ENCODE peak calls at places on chromosomes 3 and 15, in eight cellular contexts. One of them, this sample, is unnamed.
A peak's percentile ranks its signal among the peaks of the same experiment; 100 is the strongest.

GRCh38 chr3:8318002-8318649 is 183.5 kb upstream of the LMCD1 start:
- DNase-seq in choroid plexus epithelial cell: peak; percentile 19
- DNase-seq in NCI-H524 treated with DMSO at 0.1 percent for 48 hours: no peak
- DNase-seq in skeletal muscle cell: peak; percentile 30
- DNase-seq in fibroblast of the conjunctiva: peak; percentile 9
- DNase-seq in activated T-cell treated with anti-CD3 and anti-CD28 coated beads for 24 hours: no peak
- DNase-seq in GM13977: no peak
- DNase-seq in HCT116: no peak
- DNase-seq in this sample: no peak

GRCh38 chr3:46193436-46193835 is 14.7 kb downstream of the CCR1 start:
- DNase-seq in fibroblast of the conjunctiva: no peak
- DNase-seq in HCT116: no peak
- DNase-seq in NCI-H524 treated with DMSO at 0.1 percent for 48 hours: no peak
- DNase-seq in choroid plexus epithelial cell: peak; percentile 33
- DNase-seq in skeletal muscle cell: no peak
- DNase-seq in activated T-cell treated with anti-CD3 and anti-CD28 coated beads for 24 hours: no peak
- DNase-seq in GM13977: no peak
- DNase-seq in this sample: peak; percentile 45

GRCh38 chr15:45140851-45141250 is 11.1 kb downstream of the DUOX1 start:
- DNase-seq in HCT116: no peak
- DNase-seq in GM13977: no peak
- DNase-seq in choroid plexus epithelial cell: no peak
- DNase-seq in skeletal muscle cell: no peak
- DNase-seq in NCI-H524 treated with DMSO at 0.1 percent for 48 hours: no peak
- DNase-seq in activated T-cell treated with anti-CD3 and anti-CD28 coated beads for 24 hours: no peak
- DNase-seq in fibroblast of the conjunctiva: no peak
- DNase-seq in this sample: no peak

GRCh38 chr15:33963831-33964664 is 4.2 kb upstream of the CHRM5 start:
- DNase-seq in activated T-cell treated with anti-CD3 and anti-CD28 coated beads for 24 hours: no peak
- DNase-seq in HCT116: peak; percentile 12
- DNase-seq in NCI-H524 treated with DMSO at 0.1 percent for 48 hours: peak; percentile 4
- DNase-seq in skeletal muscle cell: no peak
- DNase-seq in choroid plexus epithelial cell: peak; percentile 69
- DNase-seq in GM13977: peak; percentile 28
- DNase-seq in fibroblast of the conjunctiva: peak; percentile 10
- DNase-seq in this sample: no peak

GRCh38 chr3:128416578-128417150 is 50.0 kb downstream of the DNAJB8 start:
- DNase-seq in fibroblast of the conjunctiva: peak; percentile 14
- DNase-seq in skeletal muscle cell: peak; percentile 27
- DNase-seq in activated T-cell treated with anti-CD3 and anti-CD28 coated beads for 24 hours: no peak
- DNase-seq in choroid plexus epithelial cell: peak; percentile 92
- DNase-seq in GM13977: no peak
- DNase-seq in HCT116: peak; percentile 92
- DNase-seq in NCI-H524 treated with DMSO at 0.1 percent for 48 hours: no peak
- DNase-seq in this sample: peak; percentile 77

GRCh38 chr3:132803889-132804288 is 81.7 kb upstream of the NPHP3 start:
- DNase-seq in activated T-cell treated with anti-CD3 and anti-CD28 coated beads for 24 hours: no peak
- DNase-seq in NCI-H524 treated with DMSO at 0.1 percent for 48 hours: no peak
- DNase-seq in GM13977: no peak
- DNase-seq in HCT116: no peak
- DNase-seq in fibroblast of the conjunctiva: no peak
- DNase-seq in skeletal muscle cell: no peak
- DNase-seq in choroid plexus epithelial cell: no peak
- DNase-seq in this sample: no peak

GRCh38 chr15:50828610-50829206 is 63.2 kb upstream of the SPPL2A start:
- DNase-seq in fibroblast of the conjunctiva: peak; percentile 51
- DNase-seq in GM13977: no peak
- DNase-seq in choroid plexus epithelial cell: peak; percentile 93
- DNase-seq in activated T-cell treated with anti-CD3 and anti-CD28 coated beads for 24 hours: no peak
- DNase-seq in HCT116: peak; percentile 27
- DNase-seq in NCI-H524 treated with DMSO at 0.1 percent for 48 hours: no peak
- DNase-seq in skeletal muscle cell: peak; percentile 84
- DNase-seq in this sample: no peak

GRCh38 chr3:16402451-16402850 is 111.0 kb downstream of the RFTN1 start:
- DNase-seq in skeletal muscle cell: no peak
- DNase-seq in choroid plexus epithelial cell: peak; percentile 63
- DNase-seq in GM13977: no peak
- DNase-seq in NCI-H524 treated with DMSO at 0.1 percent for 48 hours: peak; percentile 9
- DNase-seq in fibroblast of the conjunctiva: peak; percentile 40
- DNase-seq in HCT116: no peak
- DNase-seq in activated T-cell treated with anti-CD3 and anti-CD28 coated beads for 24 hours: no peak
- DNase-seq in this sample: no peak

GRCh38 chr15:92600902-92601301 is 54.7 kb downstream of the FAM174B start:
- DNase-seq in NCI-H524 treated with DMSO at 0.1 percent for 48 hours: no peak
- DNase-seq in activated T-cell treated with anti-CD3 and anti-CD28 coated beads for 24 hours: no peak
- DNase-seq in HCT116: no peak
- DNase-seq in GM13977: no peak
- DNase-seq in fibroblast of the conjunctiva: no peak
- DNase-seq in skeletal muscle cell: no peak
- DNase-seq in choroid plexus epithelial cell: no peak
- DNase-seq in this sample: no peak

GRCh38 chr3:151282921-151283320 is 4.6 kb upstream of the P2RY14 start:
- DNase-seq in GM13977: peak; percentile 51
- DNase-seq in choroid plexus epithelial cell: peak; percentile 84
- DNase-seq in skeletal muscle cell: peak; percentile 30
- DNase-seq in fibroblast of the conjunctiva: peak; percentile 48
- DNase-seq in NCI-H524 treated with DMSO at 0.1 percent for 48 hours: peak; percentile 41
- DNase-seq in HCT116: peak; percentile 51
- DNase-seq in activated T-cell treated with anti-CD3 and anti-CD28 coated beads for 24 hours: no peak
- DNase-seq in this sample: peak; percentile 27

GRCh38 chr3:4001976-4002375 is 202.7 kb downstream of the LRRN1 start:
- DNase-seq in activated T-cell treated with anti-CD3 and anti-CD28 coated beads for 24 hours: no peak
- DNase-seq in fibroblast of the conjunctiva: no peak
- DNase-seq in HCT116: no peak
- DNase-seq in skeletal muscle cell: no peak
- DNase-seq in choroid plexus epithelial cell: no peak
- DNase-seq in NCI-H524 treated with DMSO at 0.1 percent for 48 hours: no peak
- DNase-seq in GM13977: no peak
- DNase-seq in this sample: no peak

GRCh38 chr3:149291178-149291577 is 42.3 kb downstream of the TM4SF18 start:
- DNase-seq in HCT116: no peak
- DNase-seq in activated T-cell treated with anti-CD3 and anti-CD28 coated beads for 24 hours: no peak
- DNase-seq in NCI-H524 treated with DMSO at 0.1 percent for 48 hours: no peak
- DNase-seq in choroid plexus epithelial cell: no peak
- DNase-seq in fibroblast of the conjunctiva: no peak
- DNase-seq in GM13977: peak; percentile 45
- DNase-seq in skeletal muscle cell: no peak
- DNase-seq in this sample: no peak

GRCh38 chr3:98817546-98817945 is 54.4 kb downstream of the ST3GAL6 start:
- DNase-seq in activated T-cell treated with anti-CD3 and anti-CD28 coated beads for 24 hours: no peak
- DNase-seq in HCT116: no peak
- DNase-seq in fibroblast of the conjunctiva: peak; percentile 34
- DNase-seq in GM13977: peak; percentile 44
- DNase-seq in skeletal muscle cell: no peak
- DNase-seq in choroid plexus epithelial cell: peak; percentile 79
- DNase-seq in NCI-H524 treated with DMSO at 0.1 percent for 48 hours: no peak
- DNase-seq in this sample: no peak

GRCh38 chr15:33278816-33279612 is 31.8 kb upstream of the RYR3 start:
- DNase-seq in fibroblast of the conjunctiva: peak; percentile 49
- DNase-seq in activated T-cell treated with anti-CD3 and anti-CD28 coated beads for 24 hours: no peak
- DNase-seq in choroid plexus epithelial cell: peak; percentile 94
- DNase-seq in HCT116: peak; percentile 92
- DNase-seq in skeletal muscle cell: peak; percentile 73
- DNase-seq in GM13977: no peak
- DNase-seq in NCI-H524 treated with DMSO at 0.1 percent for 48 hours: no peak
- DNase-seq in this sample: no peak

GRCh38 chr3:42033741-42034140 is 57.4 kb upstream of the TRAK1 start:
- DNase-seq in fibroblast of the conjunctiva: no peak
- DNase-seq in HCT116: no peak
- DNase-seq in activated T-cell treated with anti-CD3 and anti-CD28 coated beads for 24 hours: no peak
- DNase-seq in NCI-H524 treated with DMSO at 0.1 percent for 48 hours: no peak
- DNase-seq in skeletal muscle cell: no peak
- DNase-seq in choroid plexus epithelial cell: no peak
- DNase-seq in GM13977: no peak
- DNase-seq in this sample: no peak

GRCh38 chr3:162302983-162303624 is 806.5 kb downstream of the OTOL1 start:
- DNase-seq in NCI-H524 treated with DMSO at 0.1 percent for 48 hours: no peak
- DNase-seq in fibroblast of the conjunctiva: no peak
- DNase-seq in activated T-cell treated with anti-CD3 and anti-CD28 coated beads for 24 hours: no peak
- DNase-seq in HCT116: no peak
- DNase-seq in GM13977: no peak
- DNase-seq in choroid plexus epithelial cell: peak; percentile 66
- DNase-seq in skeletal muscle cell: peak; percentile 58
- DNase-seq in this sample: no peak

GRCh38 chr3:194675081-194675640 is 3.2 kb upstream of the LSG1 start:
- DNase-seq in choroid plexus epithelial cell: no peak
- DNase-seq in fibroblast of the conjunctiva: no peak
- DNase-seq in GM13977: no peak
- DNase-seq in HCT116: no peak
- DNase-seq in NCI-H524 treated with DMSO at 0.1 percent for 48 hours: no peak
- DNase-seq in skeletal muscle cell: no peak
- DNase-seq in activated T-cell treated with anti-CD3 and anti-CD28 coated beads for 24 hours: peak; percentile 64
- DNase-seq in this sample: no peak

GRCh38 chr3:43206632-43207031 is 79.7 kb upstream of the SNRK start:
- DNase-seq in fibroblast of the conjunctiva: no peak
- DNase-seq in NCI-H524 treated with DMSO at 0.1 percent for 48 hours: no peak
- DNase-seq in GM13977: no peak
- DNase-seq in choroid plexus epithelial cell: no peak
- DNase-seq in activated T-cell treated with anti-CD3 and anti-CD28 coated beads for 24 hours: no peak
- DNase-seq in skeletal muscle cell: no peak
- DNase-seq in HCT116: no peak
- DNase-seq in this sample: no peak

GRCh38 chr3:71104090-71104489 is 479.4 kb downstream of the FOXP1 start:
- DNase-seq in fibroblast of the conjunctiva: peak; percentile 91
- DNase-seq in NCI-H524 treated with DMSO at 0.1 percent for 48 hours: no peak
- DNase-seq in GM13977: no peak
- DNase-seq in HCT116: no peak
- DNase-seq in skeletal muscle cell: peak; percentile 80
- DNase-seq in choroid plexus epithelial cell: peak; percentile 92
- DNase-seq in activated T-cell treated with anti-CD3 and anti-CD28 coated beads for 24 hours: no peak
- DNase-seq in this sample: no peak

GRCh38 chr3:190384241-190384863 is 3.6 kb upstream of the CLDN16 start:
- DNase-seq in choroid plexus epithelial cell: peak; percentile 87
- DNase-seq in fibroblast of the conjunctiva: no peak
- DNase-seq in skeletal muscle cell: no peak
- DNase-seq in HCT116: peak; percentile 87
- DNase-seq in activated T-cell treated with anti-CD3 and anti-CD28 coated beads for 24 hours: no peak
- DNase-seq in NCI-H524 treated with DMSO at 0.1 percent for 48 hours: peak; percentile 82
- DNase-seq in GM13977: peak; percentile 48
- DNase-seq in this sample: peak; percentile 78

GRCh38 chr3:134334231-134334900 is 39.9 kb downstream of the AMOTL2 start:
- DNase-seq in fibroblast of the conjunctiva: no peak
- DNase-seq in GM13977: no peak
- DNase-seq in choroid plexus epithelial cell: no peak
- DNase-seq in NCI-H524 treated with DMSO at 0.1 percent for 48 hours: no peak
- DNase-seq in activated T-cell treated with anti-CD3 and anti-CD28 coated beads for 24 hours: no peak
- DNase-seq in HCT116: no peak
- DNase-seq in skeletal muscle cell: no peak
- DNase-seq in this sample: no peak

GRCh38 chr3:121232309-121233225 is 313.2 kb downstream of the POLQ start:
- DNase-seq in GM13977: no peak
- DNase-seq in HCT116: no peak
- DNase-seq in fibroblast of the conjunctiva: no peak
- DNase-seq in choroid plexus epithelial cell: no peak
- DNase-seq in NCI-H524 treated with DMSO at 0.1 percent for 48 hours: no peak
- DNase-seq in skeletal muscle cell: no peak
- DNase-seq in activated T-cell treated with anti-CD3 and anti-CD28 coated beads for 24 hours: no peak
- DNase-seq in this sample: no peak